ENCODE peak calls at places on chromosome 15, in five cellular contexts. S is dermis microvascular lymphatic vessel endothelial cell, A is foreskin keratinocyte, T is neural crest cell, D is Panc1. P is an unnamed sample.

GRCh38 chr15:90087454-90088154 is 14.7 kb downstream of the IDH2 start:
- DNase-seq in S (peak), A (peak), T (no peak), D (no peak), P (no peak)

GRCh38 chr15:52163321-52164190 is 27.6 kb downstream of the GNB5 start:
- DNase-seq in S (peak), A (no peak), T (peak), D (no peak), P (no peak)

GRCh38 chr15:60972301-60972700 is 256.8 kb downstream of the RORA start:
- DNase-seq in S (peak), A (peak), T (no peak), D (no peak), P (no peak)

GRCh38 chr15:43370975-43371974 is at the start of the genes TUBGCP4 and ZSCAN29:
- DNase-seq in S (peak), A (peak), T (peak), D (no peak), P (peak)

GRCh38 chr15:69508659-69509058 is 56.0 kb downstream of the RPLP1 start:
- DNase-seq in S (peak), A (no peak), T (no peak), D (no peak), P (no peak)

GRCh38 chr15:46938169-46938568 is 779.1 kb upstream of the SEMA6D start:
- DNase-seq in S (no peak), A (no peak), T (no peak), D (no peak), P (no peak)

GRCh38 chr15:92647467-92648163 is 8.0 kb downstream of the FAM174B start:
- DNase-seq in S (no peak), A (no peak), T (no peak), D (no peak), P (no peak)

GRCh38 chr15:96276438-96277210 is 53.9 kb upstream of the NR2F2 start:
- DNase-seq in S (peak), A (peak), T (no peak), D (no peak), P (no peak)

GRCh38 chr15:92832992-92833438 is 67.1 kb upstream of the CHD2 start:
- DNase-seq in S (peak), A (no peak), T (no peak), D (no peak), P (no peak)

GRCh38 chr15:74543043-74543422 is 2.0 kb downstream of the ARID3B start:
- DNase-seq in S (no peak), A (no peak), T (no peak), D (no peak), P (no peak)

GRCh38 chr15:26891448-26891881 is 24.6 kb downstream of the GABRA5 start:
- DNase-seq in S (peak), A (peak), T (peak), D (peak), P (peak)

GRCh38 chr15:79257454-79257853 is 25.1 kb upstream of the ANKRD34C start:
- DNase-seq in S (no peak), A (no peak), T (no peak), D (no peak), P (no peak)

GRCh38 chr15:88940110-88940675 is 27.0 kb upstream of the MFGE8 start:
- DNase-seq in S (no peak), A (no peak), T (no peak), D (no peak), P (no peak)

GRCh38 chr15:32683906-32684584 is 33.8 kb upstream of the GREM1 start:
- DNase-seq in S (peak), A (peak), T (no peak), D (no peak), P (no peak)

GRCh38 chr15:34243226-34243625 is 18.4 kb downstream of the EMC4 start:
- DNase-seq in S (peak), A (no peak), T (no peak), D (no peak), P (no peak)

GRCh38 chr15:40161693-40162401 is 978 bp downstream of the BUB1B start:
- DNase-seq in S (no peak), A (no peak), T (no peak), D (no peak), P (no peak)

GRCh38 chr15:89665449-89666146 is 10.3 kb upstream of the KIF7 start:
- DNase-seq in S (peak), A (no peak), T (peak), D (no peak), P (no peak)

GRCh38 chr15:51200791-51201190 is 106.1 kb upstream of the TNFAIP8L3 start:
- DNase-seq in S (no peak), A (no peak), T (no peak), D (no peak), P (no peak)

GRCh38 chr15:71679223-71680078 is 130.9 kb upstream of the NR2E3 start:
- DNase-seq in S (peak), A (no peak), T (no peak), D (no peak), P (peak)

GRCh38 chr15:86541540-86541939 is 461.9 kb downstream of the AGBL1 start:
- DNase-seq in S (no peak), A (no peak), T (no peak), D (no peak), P (no peak)

GRCh38 chr15:43085921-43086320 is 19.9 kb downstream of the UBR1 start:
- DNase-seq in S (no peak), A (no peak), T (no peak), D (no peak), P (no peak)

GRCh38 chr15:58392611-58393161 is 39.1 kb upstream of the LIPC start:
- DNase-seq in S (no peak), A (no peak), T (no peak), D (no peak), P (no peak)

GRCh38 chr15:68401496-68402431 is 30.2 kb downstream of the ITGA11 start:
- DNase-seq in S (no peak), A (no peak), T (no peak), D (no peak), P (no peak)

GRCh38 chr15:36469567-36469966 is 109.9 kb upstream of the CDIN1 start:
- DNase-seq in S (no peak), A (peak), T (no peak), D (no peak), P (no peak)

GRCh38 chr15:64640146-64640868 is 135.1 kb downstream of the RBPMS2 start:
- DNase-seq in S (no peak), A (peak), T (no peak), D (no peak), P (no peak)